ENCODE peak calls at places on chromosomes 7 and 10, in eight cellular contexts. One of them, this sample, is unnamed.

GRCh38 chr7:105792488-105793370 is 83.7 kb downstream of the ATXN7L1 start:
- DNase-seq in AG10803: no peak
- DNase-seq in choroid plexus epithelial cell: no peak
- DNase-seq in bronchial epithelial cell: no peak
- DNase-seq in GM12878: no peak
- DNase-seq in mucosa of descending colon: no peak
- DNase-seq in foreskin fibroblast: no peak
- DNase-seq in HFF-Myc: no peak
- DNase-seq in this sample: no peak

GRCh38 chr7:148058092-148058491 is 532.5 kb upstream of the C7orf33 start:
- DNase-seq in AG10803: no peak
- DNase-seq in choroid plexus epithelial cell: no peak
- DNase-seq in bronchial epithelial cell: no peak
- DNase-seq in GM12878: no peak
- DNase-seq in mucosa of descending colon: no peak
- DNase-seq in foreskin fibroblast: no peak
- DNase-seq in HFF-Myc: no peak
- DNase-seq in this sample: no peak

GRCh38 chr10:56537984-56538383 is 176.9 kb upstream of the ZWINT start:
- DNase-seq in AG10803: peak
- DNase-seq in choroid plexus epithelial cell: peak
- DNase-seq in bronchial epithelial cell: peak
- DNase-seq in GM12878: no peak
- DNase-seq in mucosa of descending colon: no peak
- DNase-seq in foreskin fibroblast: peak
- DNase-seq in HFF-Myc: peak
- DNase-seq in this sample: peak

GRCh38 chr10:102309236-102309635 is 63.9 kb downstream of the GBF1 start:
- DNase-seq in AG10803: no peak
- DNase-seq in choroid plexus epithelial cell: no peak
- DNase-seq in bronchial epithelial cell: no peak
- DNase-seq in GM12878: no peak
- DNase-seq in mucosa of descending colon: no peak
- DNase-seq in foreskin fibroblast: no peak
- DNase-seq in HFF-Myc: no peak
- DNase-seq in this sample: no peak

GRCh38 chr7:31443457-31443856 is 70.4 kb upstream of the ITPRID1 start:
- DNase-seq in AG10803: peak
- DNase-seq in choroid plexus epithelial cell: peak
- DNase-seq in bronchial epithelial cell: peak
- DNase-seq in GM12878: peak
- DNase-seq in mucosa of descending colon: no peak
- DNase-seq in foreskin fibroblast: no peak
- DNase-seq in HFF-Myc: no peak
- DNase-seq in this sample: peak

GRCh38 chr10:119270893-119271361 is 63.6 kb downstream of the GRK5 start:
- DNase-seq in AG10803: no peak
- DNase-seq in choroid plexus epithelial cell: peak
- DNase-seq in bronchial epithelial cell: peak
- DNase-seq in GM12878: no peak
- DNase-seq in mucosa of descending colon: peak
- DNase-seq in foreskin fibroblast: no peak
- DNase-seq in HFF-Myc: no peak
- DNase-seq in this sample: peak

GRCh38 chr10:100184426-100185219 is 1.2 kb downstream of the ERLIN1 start:
- DNase-seq in AG10803: peak
- DNase-seq in choroid plexus epithelial cell: peak
- DNase-seq in bronchial epithelial cell: peak
- DNase-seq in GM12878: no peak
- DNase-seq in mucosa of descending colon: no peak
- DNase-seq in foreskin fibroblast: no peak
- DNase-seq in HFF-Myc: no peak
- DNase-seq in this sample: peak

GRCh38 chr7:138755331-138755747 is 42.5 kb upstream of the TMEM213 start:
- DNase-seq in AG10803: peak
- DNase-seq in choroid plexus epithelial cell: peak
- DNase-seq in bronchial epithelial cell: no peak
- DNase-seq in GM12878: no peak
- DNase-seq in mucosa of descending colon: no peak
- DNase-seq in foreskin fibroblast: no peak
- DNase-seq in HFF-Myc: no peak
- DNase-seq in this sample: peak

GRCh38 chr10:96470108-96470743 is 43.5 kb downstream of the TLL2 start:
- DNase-seq in AG10803: peak
- DNase-seq in choroid plexus epithelial cell: peak
- DNase-seq in bronchial epithelial cell: peak
- DNase-seq in GM12878: no peak
- DNase-seq in mucosa of descending colon: no peak
- DNase-seq in foreskin fibroblast: no peak
- DNase-seq in HFF-Myc: no peak
- DNase-seq in this sample: peak

GRCh38 chr10:114272696-114273095 is 33.6 kb downstream of the VWA2 start:
- DNase-seq in AG10803: no peak
- DNase-seq in choroid plexus epithelial cell: no peak
- DNase-seq in bronchial epithelial cell: no peak
- DNase-seq in GM12878: no peak
- DNase-seq in mucosa of descending colon: no peak
- DNase-seq in foreskin fibroblast: no peak
- DNase-seq in HFF-Myc: no peak
- DNase-seq in this sample: no peak

GRCh38 chr7:18520450-18521235 is 25.1 kb downstream of the HDAC9 start:
- DNase-seq in AG10803: peak
- DNase-seq in choroid plexus epithelial cell: peak
- DNase-seq in bronchial epithelial cell: peak
- DNase-seq in GM12878: no peak
- DNase-seq in mucosa of descending colon: no peak
- DNase-seq in foreskin fibroblast: peak
- DNase-seq in HFF-Myc: peak
- DNase-seq in this sample: peak

GRCh38 chr10:93063217-93063976 is 2.8 kb downstream of the CYP26C1 start:
- DNase-seq in AG10803: no peak
- DNase-seq in choroid plexus epithelial cell: no peak
- DNase-seq in bronchial epithelial cell: no peak
- DNase-seq in GM12878: no peak
- DNase-seq in mucosa of descending colon: no peak
- DNase-seq in foreskin fibroblast: no peak
- DNase-seq in HFF-Myc: no peak
- DNase-seq in this sample: no peak

GRCh38 chr7:138726288-138726687 is 25.1 kb upstream of the SVOPL start:
- DNase-seq in AG10803: no peak
- DNase-seq in choroid plexus epithelial cell: no peak
- DNase-seq in bronchial epithelial cell: no peak
- DNase-seq in GM12878: no peak
- DNase-seq in mucosa of descending colon: no peak
- DNase-seq in foreskin fibroblast: no peak
- DNase-seq in HFF-Myc: no peak
- DNase-seq in this sample: no peak

GRCh38 chr10:103967433-103968142 is 648 bp downstream of the SLK start:
- DNase-seq in AG10803: peak
- DNase-seq in choroid plexus epithelial cell: no peak
- DNase-seq in bronchial epithelial cell: no peak
- DNase-seq in GM12878: no peak
- DNase-seq in mucosa of descending colon: peak
- DNase-seq in foreskin fibroblast: peak
- DNase-seq in HFF-Myc: no peak
- DNase-seq in this sample: peak

GRCh38 chr10:132479024-132479602 is 58.5 kb upstream of the INPP5A start:
- DNase-seq in AG10803: peak
- DNase-seq in choroid plexus epithelial cell: no peak
- DNase-seq in bronchial epithelial cell: no peak
- DNase-seq in GM12878: no peak
- DNase-seq in mucosa of descending colon: no peak
- DNase-seq in foreskin fibroblast: no peak
- DNase-seq in HFF-Myc: no peak
- DNase-seq in this sample: no peak

GRCh38 chr7:151249034-151249731 is 689 bp upstream of the SMARCD3 start:
- DNase-seq in AG10803: peak
- DNase-seq in choroid plexus epithelial cell: peak
- DNase-seq in bronchial epithelial cell: peak
- DNase-seq in GM12878: no peak
- DNase-seq in mucosa of descending colon: peak
- DNase-seq in foreskin fibroblast: peak
- DNase-seq in HFF-Myc: no peak
- DNase-seq in this sample: peak

GRCh38 chr10:115948415-115948814 is 324.6 kb downstream of the GFRA1 start:
- DNase-seq in AG10803: peak
- DNase-seq in choroid plexus epithelial cell: no peak
- DNase-seq in bronchial epithelial cell: no peak
- DNase-seq in GM12878: no peak
- DNase-seq in mucosa of descending colon: no peak
- DNase-seq in foreskin fibroblast: no peak
- DNase-seq in HFF-Myc: no peak
- DNase-seq in this sample: peak

GRCh38 chr7:139916717-139917395 is 87.8 kb downstream of the TBXAS1 start:
- DNase-seq in AG10803: no peak
- DNase-seq in choroid plexus epithelial cell: no peak
- DNase-seq in bronchial epithelial cell: no peak
- DNase-seq in GM12878: peak
- DNase-seq in mucosa of descending colon: no peak
- DNase-seq in foreskin fibroblast: no peak
- DNase-seq in HFF-Myc: no peak
- DNase-seq in this sample: no peak
- H3K4me3 ChIP-seq in AG10803: no peak
- H3K4me3 ChIP-seq in choroid plexus epithelial cell: no peak
- H3K4me3 ChIP-seq in bronchial epithelial cell: no peak
- H3K4me3 ChIP-seq in GM12878: peak
- H3K4me3 ChIP-seq in mucosa of descending colon: no peak
- H3K4me3 ChIP-seq in foreskin fibroblast: no peak
- H3K4me3 ChIP-seq in HFF-Myc: no peak
- H3K4me3 ChIP-seq in this sample: no peak

DNA sequence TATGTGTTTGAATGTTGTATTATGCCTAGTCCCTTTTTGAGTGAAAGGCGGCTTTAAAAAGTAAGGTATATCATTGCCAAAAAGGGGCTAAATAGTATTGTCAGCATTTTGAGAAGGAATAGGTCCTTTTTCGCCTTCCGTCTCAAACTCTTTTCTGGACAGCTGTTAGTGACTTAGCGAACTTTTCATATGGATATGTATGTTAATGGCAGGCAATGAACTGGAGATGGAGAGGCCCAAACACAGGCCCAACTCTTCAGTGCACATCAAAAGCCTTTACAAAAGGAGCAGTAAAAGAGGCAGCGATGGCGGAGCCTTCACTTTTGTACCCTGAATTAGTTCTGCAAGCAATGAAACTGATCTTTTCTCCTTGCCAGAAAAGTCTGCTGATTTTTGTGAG is 243.6 kb upstream of the SP8 start:
- DNase-seq in AG10803: no peak
- DNase-seq in choroid plexus epithelial cell: no peak
- DNase-seq in bronchial epithelial cell: no peak
- DNase-seq in GM12878: no peak
- DNase-seq in mucosa of descending colon: no peak
- DNase-seq in foreskin fibroblast: no peak
- DNase-seq in HFF-Myc: no peak
- DNase-seq in this sample: no peak
- TF ChIP-seq CTCF in AG10803: no peak
- TF ChIP-seq CTCF in choroid plexus epithelial cell: no peak
- TF ChIP-seq CTCF in bronchial epithelial cell: no peak
- TF ChIP-seq CTCF in GM12878: no peak
- TF ChIP-seq CTCF in mucosa of descending colon: no peak
- TF ChIP-seq CTCF in foreskin fibroblast: no peak
- TF ChIP-seq CTCF in HFF-Myc: no peak
- TF ChIP-seq CTCF in this sample: no peak

DNA sequence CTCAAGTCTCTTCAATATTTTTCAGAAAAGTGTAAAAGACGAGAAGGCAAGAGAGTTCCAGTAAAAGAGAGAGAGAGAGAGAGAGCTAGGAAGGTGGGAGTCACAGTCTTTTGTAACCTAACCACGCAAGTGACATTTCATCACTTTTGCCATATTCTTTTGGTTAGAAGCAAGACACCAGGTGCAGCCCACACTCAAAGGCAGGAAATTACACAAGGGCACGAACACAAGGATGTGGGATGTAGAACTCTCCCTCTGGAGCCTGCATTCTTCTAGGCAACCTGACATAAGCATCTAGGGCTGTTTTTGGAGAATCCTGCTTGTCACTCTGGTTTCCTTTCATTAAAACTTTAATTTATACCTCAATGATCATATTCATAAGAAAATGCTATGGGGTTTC is 1213.1 kb downstream of the DNAJB9 start:
- DNase-seq in AG10803: no peak
- DNase-seq in choroid plexus epithelial cell: no peak
- DNase-seq in bronchial epithelial cell: no peak
- DNase-seq in GM12878: no peak
- DNase-seq in mucosa of descending colon: no peak
- DNase-seq in foreskin fibroblast: no peak
- DNase-seq in HFF-Myc: no peak
- DNase-seq in this sample: no peak
- H3K4me3 ChIP-seq in AG10803: no peak
- H3K4me3 ChIP-seq in choroid plexus epithelial cell: no peak
- H3K4me3 ChIP-seq in bronchial epithelial cell: no peak
- H3K4me3 ChIP-seq in GM12878: no peak
- H3K4me3 ChIP-seq in mucosa of descending colon: no peak
- H3K4me3 ChIP-seq in foreskin fibroblast: no peak
- H3K4me3 ChIP-seq in HFF-Myc: no peak
- H3K4me3 ChIP-seq in this sample: no peak

GRCh38 chr10:129098517-129098916 is 368.5 kb upstream of the MGMT start:
- DNase-seq in AG10803: no peak
- DNase-seq in choroid plexus epithelial cell: no peak
- DNase-seq in bronchial epithelial cell: no peak
- DNase-seq in GM12878: no peak
- DNase-seq in mucosa of descending colon: no peak
- DNase-seq in foreskin fibroblast: no peak
- DNase-seq in HFF-Myc: no peak
- DNase-seq in this sample: no peak

GRCh38 chr10:129097776-129098175 is 369.3 kb upstream of the MGMT start:
- DNase-seq in AG10803: no peak
- DNase-seq in choroid plexus epithelial cell: peak
- DNase-seq in bronchial epithelial cell: no peak
- DNase-seq in GM12878: no peak
- DNase-seq in mucosa of descending colon: no peak
- DNase-seq in foreskin fibroblast: no peak
- DNase-seq in HFF-Myc: no peak
- DNase-seq in this sample: peak

GRCh38 chr10:129099992-129100391 is 367.0 kb upstream of the MGMT start:
- DNase-seq in AG10803: no peak
- DNase-seq in choroid plexus epithelial cell: no peak
- DNase-seq in bronchial epithelial cell: no peak
- DNase-seq in GM12878: no peak
- DNase-seq in mucosa of descending colon: no peak
- DNase-seq in foreskin fibroblast: no peak
- DNase-seq in HFF-Myc: no peak
- DNase-seq in this sample: no peak

GRCh38 chr10:129101232-129101980 is 365.6 kb upstream of the MGMT start:
- DNase-seq in AG10803: no peak
- DNase-seq in choroid plexus epithelial cell: no peak
- DNase-seq in bronchial epithelial cell: no peak
- DNase-seq in GM12878: no peak
- DNase-seq in mucosa of descending colon: no peak
- DNase-seq in foreskin fibroblast: no peak
- DNase-seq in HFF-Myc: no peak
- DNase-seq in this sample: no peak

DNA sequence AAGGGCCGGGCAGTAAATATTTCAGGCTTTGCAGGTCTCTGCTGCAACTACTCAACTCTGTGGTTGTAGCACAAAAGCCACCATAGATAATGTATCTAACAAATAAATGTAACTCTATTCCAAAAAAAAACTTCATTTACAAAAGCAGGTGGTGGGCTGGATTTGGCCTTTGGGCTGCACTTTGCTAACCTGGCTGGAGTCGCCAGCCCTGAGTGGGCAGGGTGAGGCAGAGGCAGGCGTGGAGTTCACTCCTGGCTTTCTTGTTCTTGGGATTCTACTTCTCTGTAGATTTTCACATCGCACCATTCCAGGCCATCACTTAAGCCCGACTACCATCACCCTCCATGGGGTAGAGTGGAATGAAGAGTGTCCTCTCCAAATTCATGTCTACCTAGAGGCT is 367.6 kb upstream of the MGMT start:
- DNase-seq in AG10803: no peak
- DNase-seq in choroid plexus epithelial cell: no peak
- DNase-seq in bronchial epithelial cell: no peak
- DNase-seq in GM12878: no peak
- DNase-seq in mucosa of descending colon: no peak
- DNase-seq in foreskin fibroblast: no peak
- DNase-seq in HFF-Myc: no peak
- DNase-seq in this sample: no peak
- TF ChIP-seq CTCF in AG10803: no peak
- TF ChIP-seq CTCF in choroid plexus epithelial cell: no peak
- TF ChIP-seq CTCF in bronchial epithelial cell: no peak
- TF ChIP-seq CTCF in GM12878: no peak
- TF ChIP-seq CTCF in mucosa of descending colon: no peak
- TF ChIP-seq CTCF in foreskin fibroblast: no peak
- TF ChIP-seq CTCF in HFF-Myc: no peak
- TF ChIP-seq CTCF in this sample: no peak

This sample was measured in fibroblast of the aortic adventitia.